ENCODE peak calls at places on chromosomes 1 and 21, in five cellular contexts. A is cardiac muscle cell, V is endothelial cell of umbilical vein, I is BJ, L is right cardiac atrium. W is an unnamed sample.

GRCh38 chr1:53092659-53093450 is 30.8 kb downstream of the PODN start:
- DNase-seq in A (no peak), V (no peak), I (no peak), L (peak), W (no peak)

GRCh38 chr21:14741237-14741636 is 195.1 kb upstream of the SAMSN1 start:
- DNase-seq in A (no peak), V (no peak), I (no peak), L (no peak), W (no peak)

GRCh38 chr1:83901547-83902155 is 97.3 kb downstream of the TTLL7 start:
- DNase-seq in A (peak), V (no peak), I (peak), L (no peak), W (no peak)

GRCh38 chr1:98053471-98054366 is 132.9 kb upstream of the DPYD start:
- DNase-seq in A (peak), V (peak), I (no peak), L (peak), W (peak)

GRCh38 chr1:201740609-201741231 is 88.2 kb upstream of the IPO9 start:
- DNase-seq in A (peak), V (no peak), I (no peak), L (no peak), W (no peak)

GRCh38 chr1:116389705-116390104 is 16.7 kb downstream of the ATP1A1 start:
- DNase-seq in A (no peak), V (no peak), I (no peak), L (no peak), W (no peak)

GRCh38 chr1:82400521-82400920 is 599.8 kb downstream of the ADGRL2 start:
- DNase-seq in A (no peak), V (peak), I (no peak), L (no peak), W (no peak)

GRCh38 chr1:234219711-234220110 is 153.5 kb upstream of the COA6 start:
- DNase-seq in A (no peak), V (no peak), I (no peak), L (no peak), W (no peak)

GRCh38 chr21:39599191-39599966 is 13.4 kb upstream of the B3GALT5 start:
- DNase-seq in A (no peak), V (no peak), I (no peak), L (no peak), W (no peak)

GRCh38 chr1:71621785-71622184 is 541.0 kb upstream of the ZRANB2 start:
- DNase-seq in A (no peak), V (no peak), I (peak), L (no peak), W (no peak)

GRCh38 chr1:245978915-245979314 is 528.2 kb downstream of the SMYD3 start:
- DNase-seq in A (peak), V (no peak), I (no peak), L (no peak), W (no peak)

GRCh38 chr1:162548170-162548569 is 13.4 kb upstream of the UAP1 start:
- DNase-seq in A (peak), V (no peak), I (peak), L (no peak), W (peak)

GRCh38 chr1:203117611-203118575 is 9.6 kb upstream of the ADORA1 start:
- DNase-seq in A (peak), V (peak), I (no peak), L (peak), W (peak)

GRCh38 chr1:82139751-82140468 is 339.2 kb downstream of the ADGRL2 start:
- DNase-seq in A (peak), V (no peak), I (no peak), L (no peak), W (no peak)

GRCh38 chr1:218421531-218421930 is 76.4 kb downstream of the TGFB2 start:
- DNase-seq in A (no peak), V (no peak), I (no peak), L (no peak), W (no peak)

GRCh38 chr1:61093525-61094137 is 11.3 kb downstream of the NFIA start:
- DNase-seq in A (peak), V (no peak), I (no peak), L (no peak), W (no peak)

GRCh38 chr1:236141447-236142357 is 637 bp upstream of the GPR137B start:
- DNase-seq in A (peak), V (peak), I (peak), L (peak), W (no peak)

GRCh38 chr1:10903826-10904225 is 107.4 kb upstream of the CASZ1 start:
- DNase-seq in A (no peak), V (no peak), I (no peak), L (no peak), W (no peak)

GRCh38 chr1:223886516-223886921 is 40.8 kb upstream of the TP53BP2 start:
- DNase-seq in A (no peak), V (no peak), I (no peak), L (no peak), W (no peak)

GRCh38 chr1:183139281-183139942 is 46.7 kb upstream of the LAMC2 start:
- DNase-seq in A (peak), V (peak), I (no peak), L (no peak), W (no peak)

GRCh38 chr1:22041505-22041904 is 11.0 kb upstream of the CDC42 start:
- DNase-seq in A (no peak), V (no peak), I (no peak), L (no peak), W (no peak)

GRCh38 chr1:98898901-98899300 is 105.8 kb downstream of the PLPPR5 start:
- DNase-seq in A (no peak), V (no peak), I (peak), L (no peak), W (no peak)

GRCh38 chr21:33403128-33403785 is at the start of gene IFNGR2:
- DNase-seq in A (peak), V (no peak), I (no peak), L (peak), W (peak)

GRCh38 chr1:151310986-151311385 is 16.2 kb downstream of the PI4KB start:
- DNase-seq in A (peak), V (no peak), I (no peak), L (no peak), W (no peak)

GRCh38 chr1:151313501-151313900 is 13.7 kb downstream of the PI4KB start:
- DNase-seq in A (peak), V (no peak), I (no peak), L (no peak), W (no peak)

GRCh38 chr1:151312439-151313225 is 14.6 kb downstream of the PI4KB start:
- DNase-seq in A (no peak), V (no peak), I (no peak), L (no peak), W (no peak)

GRCh38 chr1:151311589-151312331 is 15.5 kb downstream of the PI4KB start:
- DNase-seq in A (peak), V (peak), I (peak), L (peak), W (peak)

GRCh38 chr1:151309851-151310323 is 17.3 kb downstream of the PI4KB start:
- DNase-seq in A (peak), V (no peak), I (no peak), L (no peak), W (no peak)
- H3K4me3 ChIP-seq in A (no peak), V (no peak), I (no peak), L (no peak), W (no peak)

GRCh38 chr21:16124397-16125130 is 394.8 kb downstream of the USP25 start:
- DNase-seq in A (peak), V (peak), I (peak), L (no peak), W (no peak)

GRCh38 chr21:16125274-16125673 is 395.5 kb downstream of the USP25 start:
- DNase-seq in A (no peak), V (no peak), I (peak), L (no peak), W (no peak)
- H3K4me3 ChIP-seq in A (no peak), V (no peak), I (no peak), L (no peak), W (no peak)

DNA sequence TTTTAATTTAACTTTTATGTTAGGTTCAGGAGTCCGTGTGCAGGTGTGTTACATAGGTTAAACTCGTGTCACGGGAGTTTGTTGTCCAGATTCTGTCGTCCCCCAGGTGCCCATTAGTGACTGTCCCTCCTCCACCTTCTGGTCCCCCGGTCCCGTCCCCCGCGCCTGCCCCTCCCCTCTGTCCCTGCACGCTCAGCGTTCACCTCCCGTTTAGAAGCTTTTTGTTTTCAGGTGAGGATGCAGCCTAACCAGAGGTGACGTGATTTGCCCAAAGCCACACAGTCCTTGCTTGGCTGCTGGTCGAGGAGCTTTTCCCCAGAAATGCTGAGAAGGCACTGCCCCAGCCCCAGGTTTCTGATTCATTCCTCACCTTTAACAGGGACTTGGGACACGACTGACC is 844 bp downstream of the C1orf146 start:
- DNase-seq in A (no peak), V (no peak), I (no peak), L (no peak), W (no peak)
- H3K4me3 ChIP-seq in A (no peak), V (no peak), I (no peak), L (no peak), W (no peak)

GRCh38 chr1:149934326-149934725 is 2.4 kb downstream of the MTMR11 start:
- DNase-seq in A (no peak), V (no peak), I (no peak), L (no peak), W (no peak)

GRCh38 chr1:149936076-149936991 is at the start of gene MTMR11:
- DNase-seq in A (peak), V (no peak), I (no peak), L (no peak), W (no peak)

GRCh38 chr1:149936992-149937705 is 470 bp upstream of the MTMR11 start:
- DNase-seq in A (peak), V (peak), I (no peak), L (no peak), W (peak)

GRCh38 chr1:149940427-149940826 is 3.7 kb upstream of the MTMR11 start:
- DNase-seq in A (no peak), V (no peak), I (no peak), L (no peak), W (no peak)

GRCh38 chr1:149937779-149938178 is 1.1 kb upstream of the MTMR11 start:
- DNase-seq in A (no peak), V (peak), I (no peak), L (no peak), W (peak)
- H3K4me3 ChIP-seq in A (no peak), V (no peak), I (no peak), L (no peak), W (no peak)

GRCh38 chr1:18956189-18957135 is at the start of gene IFFO2:
- DNase-seq in A (peak), V (peak), I (peak), L (peak), W (peak)

GRCh38 chr1:18955442-18956188 is 861 bp downstream of the IFFO2 start:
- DNase-seq in A (peak), V (peak), I (no peak), L (peak), W (peak)

GRCh38 chr1:18954270-18955071 is 2.0 kb downstream of the IFFO2 start:
- DNase-seq in A (peak), V (peak), I (no peak), L (no peak), W (no peak)

GRCh38 chr1:18953656-18954259 is 2.7 kb downstream of the IFFO2 start:
- DNase-seq in A (no peak), V (no peak), I (no peak), L (no peak), W (no peak)

DNA sequence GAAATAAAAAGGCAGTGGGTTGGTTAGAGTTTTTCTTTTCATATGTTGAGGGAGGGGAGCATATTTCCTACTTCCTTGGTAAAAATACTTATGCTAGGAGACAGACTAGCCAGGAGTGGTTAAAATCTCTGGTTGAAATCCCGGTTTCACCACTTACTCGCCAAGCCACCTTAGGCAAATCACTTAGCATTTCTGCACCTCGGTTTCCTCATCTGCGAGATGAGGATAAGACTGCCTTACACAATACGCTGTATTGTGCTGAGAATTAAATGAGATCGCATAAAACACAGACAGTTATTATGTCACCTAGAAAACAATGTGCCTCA is 1.4 kb downstream of the IFFO2 start:
- DNase-seq in A (peak), V (peak), I (no peak), L (no peak), W (peak)
- H3K4me3 ChIP-seq in A (peak), V (peak), I (peak), L (peak), W (peak)

DNA sequence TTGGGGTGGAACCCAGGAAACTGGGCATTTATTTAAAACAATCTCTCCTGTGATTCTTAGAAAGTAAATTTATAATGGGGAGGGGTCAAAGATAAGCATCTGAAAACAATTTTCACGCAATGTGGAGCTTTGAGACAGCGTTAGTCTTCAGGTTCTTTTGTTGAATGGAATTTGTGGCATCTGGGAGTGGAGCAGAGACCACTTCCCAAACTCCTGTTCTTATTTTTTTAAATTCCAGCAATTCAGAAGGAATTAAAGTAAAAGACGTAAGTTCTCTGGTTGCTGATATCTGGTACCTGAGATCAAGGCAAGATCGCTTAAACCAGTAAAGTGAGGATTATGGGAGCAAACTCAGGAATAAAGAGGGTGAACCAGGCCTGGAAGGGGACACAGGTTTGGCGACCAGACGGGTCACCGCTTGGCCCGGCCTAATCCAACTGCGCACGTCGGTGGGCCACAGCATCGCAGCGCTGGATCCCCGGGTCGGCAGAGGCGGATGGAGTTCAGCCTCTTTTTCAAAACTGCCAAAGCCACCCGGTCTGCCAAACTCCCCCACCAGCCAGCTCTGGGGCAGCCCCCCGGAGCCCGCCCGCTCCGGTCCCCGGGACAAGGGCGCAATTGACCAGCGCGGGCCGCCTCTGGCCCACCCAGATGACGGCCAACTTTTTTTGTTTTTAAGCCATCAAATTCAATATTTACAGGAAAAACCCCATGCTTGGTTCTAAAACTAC is 754 bp upstream of the PDPN start:
- DNase-seq in A (no peak), V (no peak), I (no peak), L (peak), W (no peak)
- H3K4me3 ChIP-seq in A (peak), V (no peak), I (no peak), L (no peak), W (no peak)

DNA sequence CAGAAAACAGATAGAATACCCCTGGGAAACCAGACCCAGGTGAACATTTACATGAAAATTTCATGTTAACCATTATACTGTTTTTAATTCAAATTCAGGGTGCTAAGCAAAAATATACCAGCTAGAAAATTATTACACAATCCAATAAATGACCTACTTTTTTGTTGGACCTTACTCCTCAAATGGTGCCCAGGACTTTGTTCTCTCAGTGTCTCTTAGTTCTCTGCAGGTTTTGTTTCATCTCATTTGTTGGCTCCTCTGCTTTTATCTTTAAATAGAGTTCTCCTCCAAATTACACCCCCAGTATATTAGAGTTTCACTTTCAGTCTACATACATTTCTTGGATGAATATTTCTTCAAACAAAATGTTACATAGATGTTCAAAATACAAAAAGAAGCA is 314.8 kb downstream of the TPR start:
- DNase-seq in A (no peak), V (no peak), I (no peak), L (no peak), W (no peak)
- H3K4me3 ChIP-seq in A (no peak), V (no peak), I (no peak), L (no peak), W (no peak)

GRCh38 chr1:36381405-36381804 is 4.3 kb downstream of the STK40 start:
- DNase-seq in A (no peak), V (no peak), I (no peak), L (no peak), W (no peak)

GRCh38 chr1:36382231-36382630 is 3.5 kb downstream of the STK40 start:
- DNase-seq in A (no peak), V (no peak), I (no peak), L (peak), W (no peak)

GRCh38 chr1:36382669-36383068 is 3.1 kb downstream of the STK40 start:
- DNase-seq in A (no peak), V (no peak), I (no peak), L (peak), W (no peak)

GRCh38 chr1:36384542-36385409 is 948 bp downstream of the STK40 start:
- DNase-seq in A (peak), V (peak), I (no peak), L (peak), W (peak)

DNA sequence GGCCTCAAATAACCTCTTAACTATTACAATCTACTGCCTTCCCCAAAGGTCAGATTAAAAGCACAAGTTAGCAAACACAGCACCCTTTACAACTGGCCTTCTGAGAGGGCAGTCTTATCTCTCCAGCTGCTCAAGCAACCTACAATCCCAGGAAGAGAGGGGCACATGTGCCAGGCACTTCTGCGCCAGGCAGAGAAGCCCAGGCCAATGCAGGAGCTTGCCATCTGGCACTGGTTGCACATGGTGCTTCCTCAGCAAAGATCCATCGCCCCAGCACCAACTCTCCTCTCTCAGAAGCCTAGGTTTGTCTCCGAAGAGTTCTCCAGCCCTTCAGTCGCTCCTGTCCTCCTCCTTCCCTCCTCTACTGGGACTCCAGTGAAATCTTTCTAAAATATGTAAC is 2.5 kb downstream of the STK40 start:
- DNase-seq in A (no peak), V (no peak), I (no peak), L (peak), W (no peak)
- H3K4me3 ChIP-seq in A (no peak), V (no peak), I (no peak), L (no peak), W (no peak)

GRCh38 chr1:148318123-148318899 is 164.8 kb downstream of the PPIAL4G start:
- DNase-seq in A (peak), V (no peak), I (no peak), L (peak), W (peak)
- H3K4me3 ChIP-seq in A (no peak), V (no peak), I (no peak), L (peak), W (peak)